ENCODE peak calls at places on chromosome 18, in six cellular contexts. B, W, P, R, U and N are unnamed samples.

GRCh38 chr18:61350578-61350977 is 17.3 kb downstream of the CDH20 start:
- DNase-seq in B (no peak), W (no peak), P (no peak), R (no peak), U (no peak), N (no peak)

GRCh38 chr18:7592305-7593071 is 25.4 kb downstream of the PTPRM start:
- DNase-seq in B (no peak), W (no peak), P (no peak), R (peak), U (no peak), N (no peak)

GRCh38 chr18:26436176-26437031 is 111.9 kb downstream of the KCTD1 start:
- DNase-seq in B (no peak), W (peak), P (no peak), R (no peak), U (peak), N (no peak)

GRCh38 chr18:36450264-36450663 is 152.8 kb downstream of the FHOD3 start:
- DNase-seq in B (no peak), W (no peak), P (no peak), R (no peak), U (no peak), N (no peak)

GRCh38 chr18:35268811-35269210 is 21.2 kb downstream of the ZSCAN30 start:
- DNase-seq in B (no peak), W (no peak), P (no peak), R (no peak), U (no peak), N (no peak)

GRCh38 chr18:24878289-24878688 is 417.9 kb downstream of the HRH4 start:
- DNase-seq in B (no peak), W (no peak), P (peak), R (peak), U (no peak), N (no peak)

GRCh38 chr18:3256693-3257626 is 5.0 kb upstream of the MYL12B start:
- DNase-seq in B (no peak), W (no peak), P (no peak), R (no peak), U (no peak), N (no peak)

GRCh38 chr18:48163184-48164095 is 233.0 kb upstream of the SMAD2 start:
- DNase-seq in B (no peak), W (no peak), P (no peak), R (no peak), U (no peak), N (no peak)

GRCh38 chr18:22417496-22418188 is at the start of gene CTAGE1:
- DNase-seq in B (no peak), W (no peak), P (no peak), R (no peak), U (no peak), N (no peak)

GRCh38 chr18:25423267-25423666 is 71.3 kb upstream of the ZNF521 start:
- DNase-seq in B (no peak), W (no peak), P (no peak), R (no peak), U (no peak), N (no peak)

GRCh38 chr18:34787931-34788532 is 77.9 kb downstream of the DTNA start:
- DNase-seq in B (no peak), W (peak), P (peak), R (peak), U (no peak), N (no peak)

GRCh38 chr18:30775629-30776028 is 266.9 kb downstream of the DSC3 start:
- DNase-seq in B (no peak), W (no peak), P (no peak), R (no peak), U (no peak), N (no peak)

GRCh38 chr18:79318142-79318673 is 77.5 kb upstream of the NFATC1 start:
- DNase-seq in B (no peak), W (no peak), P (no peak), R (no peak), U (no peak), N (no peak)

GRCh38 chr18:69257861-69258458 is 142.7 kb upstream of the DOK6 start:
- DNase-seq in B (no peak), W (no peak), P (no peak), R (no peak), U (peak), N (no peak)

GRCh38 chr18:63511285-63511684 is 30.9 kb upstream of the SERPINB12 start:
- DNase-seq in B (no peak), W (peak), P (no peak), R (peak), U (peak), N (no peak)

GRCh38 chr18:3481696-3482210 is 31.8 kb downstream of the TGIF1 start:
- DNase-seq in B (no peak), W (peak), P (peak), R (peak), U (peak), N (no peak)

GRCh38 chr18:3889121-3889520 is 439.1 kb downstream of the TGIF1 start:
- DNase-seq in B (no peak), W (no peak), P (no peak), R (no peak), U (no peak), N (no peak)

GRCh38 chr18:75364512-75364911 is 63.0 kb downstream of the SMIM21 start:
- DNase-seq in B (no peak), W (no peak), P (no peak), R (no peak), U (no peak), N (no peak)

GRCh38 chr18:56124186-56124585 is 514.2 kb downstream of the TXNL1 start:
- DNase-seq in B (no peak), W (no peak), P (no peak), R (no peak), U (peak), N (no peak)

GRCh38 chr18:13487237-13487636 is 239.1 kb downstream of the FAM210A start:
- DNase-seq in B (no peak), W (no peak), P (no peak), R (no peak), U (no peak), N (no peak)

GRCh38 chr18:57205641-57206040 is 58.8 kb downstream of the BOD1L2 start:
- DNase-seq in B (peak), W (no peak), P (no peak), R (no peak), U (no peak), N (no peak)

GRCh38 chr18:57836557-57836956 is 33.4 kb upstream of the ATP8B1 start:
- DNase-seq in B (no peak), W (no peak), P (no peak), R (no peak), U (no peak), N (peak)

GRCh38 chr18:29191263-29191662 is 1014.3 kb upstream of the CDH2 start:
- DNase-seq in B (no peak), W (peak), P (no peak), R (peak), U (peak), N (no peak)

GRCh38 chr18:57624988-57625387 is 3.4 kb upstream of the NARS1 start:
- DNase-seq in B (no peak), W (no peak), P (no peak), R (no peak), U (no peak), N (no peak)

GRCh38 chr18:25076980-25077780 is 274.8 kb downstream of the ZNF521 start:
- DNase-seq in B (no peak), W (no peak), P (no peak), R (peak), U (no peak), N (no peak)

GRCh38 chr18:7974200-7974874 is 407.2 kb downstream of the PTPRM start:
- DNase-seq in B (no peak), W (no peak), P (no peak), R (no peak), U (no peak), N (no peak)

GRCh38 chr18:77063256-77063655 is 69.3 kb downstream of the MBP start:
- DNase-seq in B (no peak), W (no peak), P (peak), R (no peak), U (no peak), N (no peak)

GRCh38 chr18:6575908-6576307 is 153.6 kb upstream of the ARHGAP28 start:
- DNase-seq in B (no peak), W (no peak), P (no peak), R (no peak), U (no peak), N (no peak)

GRCh38 chr18:79848579-79849327 is 51.0 kb downstream of the KCNG2 start:
- DNase-seq in B (no peak), W (no peak), P (peak), R (no peak), U (no peak), N (no peak)

GRCh38 chr18:79199691-79200374 is 130.6 kb downstream of the ATP9B start:
- DNase-seq in B (no peak), W (no peak), P (no peak), R (no peak), U (no peak), N (no peak)

GRCh38 chr18:24231773-24232735 is 93.2 kb downstream of the CABYR start:
- DNase-seq in B (no peak), W (no peak), P (no peak), R (no peak), U (no peak), N (no peak)

GRCh38 chr18:35588995-35589394 is 7.5 kb downstream of the GALNT1 start:
- DNase-seq in B (no peak), W (no peak), P (peak), R (no peak), U (no peak), N (no peak)